ENCODE peak calls at places on chromosomes 7 and 10, in ten cellular contexts. A is LoVo; G is stimulated activated CD8-positive, alpha-beta memory T cell treated with anti-CD3 and anti-CD28 coated beads, Interleukin-4, amount 100 ng/mL, for 1 hour; D is activated CD8-positive, alpha-beta memory T cell treated with anti-CD3 and anti-CD28 coated beads for 4 hours; V is EL; M is HCT116; Y is neuronal stem cell; L is NCI-H1417; W is activated CD4-positive, alpha-beta T cell treated with anti-CD3 and anti-CD28 coated beads, Interleukin-2, amount 50 U/mL, for 24 hours; E is neural progenitor cell. U is an unnamed sample.

GRCh38 chr10:126049741-126050140 is 153.4 kb downstream of the FANK1 start:
- DNase-seq in A (no peak), G (no peak), D (no peak), V (peak), M (no peak), Y (no peak), L (no peak), W (no peak), E (no peak), U (peak)

GRCh38 chr7:50303082-50303893 is 1.2 kb upstream of the IKZF1 start:
- DNase-seq in A (no peak), G (no peak), D (no peak), V (no peak), M (no peak), Y (no peak), L (no peak), W (no peak), E (peak), U (no peak)

GRCh38 chr10:91006001-91006751 is 85.3 kb upstream of the ANKRD1 start:
- DNase-seq in A (peak), G (peak), D (peak), V (peak), M (peak), Y (peak), L (peak), W (peak), E (peak), U (peak)

GRCh38 chr7:27193335-27194001 is 6.4 kb downstream of the HOXA13 start:
- DNase-seq in A (no peak), G (no peak), D (no peak), V (peak), M (no peak), Y (no peak), L (no peak), W (no peak), E (peak), U (peak)

GRCh38 chr7:27080844-27081423 is 14.9 kb downstream of the HOXA1 start:
- DNase-seq in A (no peak), G (no peak), D (no peak), V (peak), M (no peak), Y (no peak), L (no peak), W (no peak), E (no peak), U (peak)

GRCh38 chr7:129969881-129970446 is 17.2 kb upstream of the UBE2H start:
- DNase-seq in A (peak), G (no peak), D (no peak), V (peak), M (peak), Y (no peak), L (peak), W (no peak), E (no peak), U (peak)

GRCh38 chr7:55588379-55588699 is 16.0 kb upstream of the VOPP1 start:
- DNase-seq in A (no peak), G (no peak), D (no peak), V (no peak), M (no peak), Y (no peak), L (no peak), W (no peak), E (no peak), U (no peak)

GRCh38 chr10:45058992-45059561 is 58.4 kb downstream of the ZNF22 start:
- DNase-seq in A (no peak), G (no peak), D (no peak), V (no peak), M (no peak), Y (no peak), L (no peak), W (no peak), E (no peak), U (no peak)

GRCh38 chr7:92806496-92806895 is 29.9 kb downstream of the CDK6 start:
- DNase-seq in A (no peak), G (no peak), D (no peak), V (no peak), M (no peak), Y (no peak), L (no peak), W (no peak), E (no peak), U (no peak)

GRCh38 chr10:16436367-16436757 is 448 bp upstream of the PTER start:
- DNase-seq in A (no peak), G (no peak), D (no peak), V (no peak), M (no peak), Y (no peak), L (no peak), W (peak), E (no peak), U (peak)

GRCh38 chr10:50470798-50471582 is 152.8 kb downstream of the SGMS1 start:
- DNase-seq in A (peak), G (no peak), D (no peak), V (peak), M (no peak), Y (no peak), L (no peak), W (no peak), E (no peak), U (peak)

GRCh38 chr10:86446987-86447386 is 74.6 kb downstream of the WAPL start:
- DNase-seq in A (no peak), G (no peak), D (no peak), V (no peak), M (no peak), Y (no peak), L (no peak), W (no peak), E (no peak), U (no peak)

GRCh38 chr10:89649051-89649450 is 4.0 kb upstream of the PANK1 start:
- DNase-seq in A (no peak), G (no peak), D (no peak), V (no peak), M (no peak), Y (no peak), L (no peak), W (no peak), E (no peak), U (no peak)

GRCh38 chr10:17075510-17075909 is 54.1 kb downstream of the CUBN start:
- DNase-seq in A (no peak), G (no peak), D (no peak), V (peak), M (no peak), Y (no peak), L (no peak), W (no peak), E (no peak), U (peak)

GRCh38 chr10:86361134-86362128 is 5.2 kb downstream of the GRID1 start:
- DNase-seq in A (no peak), G (no peak), D (no peak), V (no peak), M (no peak), Y (no peak), L (peak), W (no peak), E (no peak), U (no peak)

GRCh38 chr10:81576336-81576735 is 298.7 kb upstream of the NRG3 start:
- DNase-seq in A (no peak), G (no peak), D (no peak), V (no peak), M (no peak), Y (no peak), L (no peak), W (no peak), E (no peak), U (no peak)

GRCh38 chr7:29397398-29397797 is 166.2 kb upstream of the PRR15 start:
- DNase-seq in A (no peak), G (no peak), D (no peak), V (no peak), M (no peak), Y (no peak), L (no peak), W (no peak), E (no peak), U (no peak)

GRCh38 chr10:50937230-50937907 is 51.9 kb upstream of the A1CF start:
- DNase-seq in A (peak), G (no peak), D (no peak), V (peak), M (peak), Y (no peak), L (no peak), W (no peak), E (peak), U (peak)

GRCh38 chr10:88271736-88272135 is 311.4 kb downstream of the RNLS start:
- DNase-seq in A (no peak), G (no peak), D (no peak), V (peak), M (no peak), Y (no peak), L (no peak), W (no peak), E (no peak), U (no peak)